ENCODE peak calls at places on chromosomes 2 and 18, in nine cellular contexts. F is mesothelial cell of epicardium; W is stimulated activated CD8-positive, alpha-beta memory T cell treated with anti-CD3 and anti-CD28 coated beads, Interleukin-15, amount 100 ng/mL, for 48 hours; Y is body of pancreas; S is right cardiac atrium; B is hippocampal formation; H is NCI-H460; X is cardiac muscle cell; L is activated naive CD4-positive, alpha-beta T cell. P is an unnamed sample.
A peak's percentile ranks its signal among the peaks of the same experiment; 100 is the strongest.

GRCh38 chr2:48954935-48955334 is 199.4 kb downstream of the FSHR start:
- DNase-seq in F (no peak), W (no peak), Y (no peak), S (no peak), B (no peak), H (no peak), X (peak; percentile 10), L (no peak), P (no peak)

GRCh38 chr18:68519341-68519740 is 195.6 kb downstream of the TMX3 start:
- DNase-seq in F (no peak), W (no peak), Y (no peak), S (no peak), B (no peak), H (no peak), X (no peak), L (no peak), P (no peak)

GRCh38 chr2:234290671-234291070 is 206.2 kb downstream of the ARL4C start:
- DNase-seq in F (no peak), W (peak; percentile 68), Y (no peak), S (peak; percentile 59), B (no peak), H (no peak), X (no peak), L (peak; percentile 53), P (no peak)

GRCh38 chr2:170475878-170476277 is 239.3 kb upstream of the SP5 start:
- DNase-seq in F (no peak), W (no peak), Y (no peak), S (no peak), B (no peak), H (no peak), X (no peak), L (no peak), P (no peak)

GRCh38 chr2:66432801-66433694 is 1.9 kb upstream of the MEIS1 start:
- DNase-seq in F (peak; percentile 87), W (peak; percentile 23), Y (peak; percentile 94), S (peak; percentile 94), B (peak; percentile 86), H (peak; percentile 92), X (peak; percentile 98), L (no peak), P (peak; percentile 98)

GRCh38 chr18:45212186-45213039 is 402.9 kb upstream of the SLC14A2 start:
- DNase-seq in F (peak; percentile 62), W (peak; percentile 53), Y (peak; percentile 90), S (peak; percentile 92), B (peak; percentile 47), H (peak; percentile 72), X (peak; percentile 91), L (no peak), P (peak; percentile 68)

GRCh38 chr2:10792660-10793400 is 19.8 kb downstream of the PDIA6 start:
- DNase-seq in F (no peak), W (no peak), Y (no peak), S (no peak), B (no peak), H (no peak), X (no peak), L (no peak), P (no peak)

GRCh38 chr2:15784106-15784885 is 156.1 kb upstream of the MYCN start:
- DNase-seq in F (no peak), W (no peak), Y (no peak), S (no peak), B (no peak), H (no peak), X (no peak), L (no peak), P (peak; percentile 96)

GRCh38 chr2:85410584-85411404 is 628 bp upstream of the CAPG start:
- DNase-seq in F (no peak), W (no peak), Y (no peak), S (no peak), B (no peak), H (no peak), X (no peak), L (no peak), P (no peak)

GRCh38 chr2:170255971-170256370 is 78.0 kb downstream of the MYO3B start:
- DNase-seq in F (no peak), W (no peak), Y (no peak), S (no peak), B (no peak), H (no peak), X (peak; percentile 50), L (no peak), P (no peak)

GRCh38 chr2:136057023-136057801 is 60.7 kb downstream of the CXCR4 start:
- DNase-seq in F (no peak), W (peak; percentile 31), Y (no peak), S (no peak), B (no peak), H (no peak), X (no peak), L (no peak), P (no peak)

GRCh38 chr18:31498450-31499156 is 626 bp downstream of the DSG2 start:
- DNase-seq in F (no peak), W (no peak), Y (peak; percentile 42), S (no peak), B (no peak), H (no peak), X (peak; percentile 35), L (no peak), P (no peak)

P was measured in SK-N-DZ.